ENCODE peak calls at places on chromosomes 4 and X, in five cellular contexts. Q is breast epithelium, R is omental fat pad, X is EH, O is heart left ventricle. M is an unnamed sample.

GRCh38 chrX:151402719-151403390 is 5.8 kb downstream of the VMA21 start:
- DNase-seq in Q (no peak), R (no peak), X (no peak), O (peak), M (no peak)

GRCh38 chrX:41332408-41332987 is 1.5 kb upstream of the DDX3X start:
- DNase-seq in O (peak), X (peak), Q (peak), R (no peak), M (no peak)

GRCh38 chr4:5808081-5808741 is 84.7 kb downstream of the CRMP1 start:
- DNase-seq in O (no peak), Q (no peak), X (peak), R (no peak), M (no peak)

GRCh38 chrX:73577368-73577767 is 14.4 kb downstream of the CHIC1 start:
- DNase-seq in X (peak), R (no peak), O (peak), Q (no peak), M (peak)

GRCh38 chr4:66855956-66856355 is 689.3 kb downstream of the CENPC start:
- DNase-seq in Q (no peak), O (no peak), X (peak), R (no peak), M (no peak)

GRCh38 chr4:6372649-6373525 is 99.5 kb downstream of the PPP2R2C start:
- DNase-seq in R (no peak), Q (no peak), O (peak), X (peak), M (no peak)

GRCh38 chrX:30982467-30982866 is 89.4 kb downstream of the FTHL17 start:
- DNase-seq in R (no peak), O (no peak), X (no peak), Q (no peak), M (no peak)

GRCh38 chrX:148601034-148601433 is 100.6 kb downstream of the AFF2 start:
- DNase-seq in O (no peak), R (no peak), X (no peak), Q (no peak), M (no peak)

GRCh38 chr4:152099061-152099425 is 338.2 kb upstream of the GATB start:
- DNase-seq in O (no peak), Q (no peak), X (no peak), R (no peak), M (no peak)

GRCh38 chr4:112038861-112039260 is 106.4 kb upstream of the FAM241A start:
- DNase-seq in R (no peak), O (no peak), Q (no peak), X (peak), M (no peak)

GRCh38 chr4:97978791-97979488 is 164.3 kb downstream of the STPG2 start:
- DNase-seq in X (no peak), R (no peak), O (no peak), Q (no peak), M (no peak)

GRCh38 chrX:45006002-45006800 is 133.2 kb downstream of the KDM6A start:
- DNase-seq in O (no peak), X (peak), Q (no peak), R (no peak), M (no peak)

GRCh38 chr4:30716671-30717207 is 3.4 kb upstream of the PCDH7 start:
- DNase-seq in O (no peak), Q (no peak), R (no peak), X (peak), M (peak)

GRCh38 chr4:41364871-41365270 is 108.1 kb downstream of the UCHL1 start:
- DNase-seq in O (no peak), R (no peak), Q (no peak), X (peak), M (no peak)

GRCh38 chr4:11605597-11605996 is 176.9 kb upstream of the HS3ST1 start:
- DNase-seq in Q (no peak), R (no peak), X (no peak), O (no peak), M (no peak)

GRCh38 chr4:66991521-66991920 is 553.8 kb downstream of the CENPC start:
- DNase-seq in Q (no peak), X (no peak), R (no peak), O (no peak), M (no peak)

GRCh38 chr4:48196758-48197504 is 62.9 kb upstream of the TXK start:
- DNase-seq in O (no peak), Q (no peak), R (no peak), X (no peak), M (no peak)

GRCh38 chrX:13055486-13055885 is 11.1 kb upstream of the FAM9C start:
- DNase-seq in Q (no peak), O (no peak), R (no peak), X (no peak), M (no peak)

GRCh38 chr4:101669832-101670188 is 120.7 kb upstream of the BANK1 start:
- DNase-seq in Q (no peak), X (no peak), O (no peak), R (no peak), M (no peak)

GRCh38 chr4:179625391-179625790 is 2183.2 kb upstream of the AGA start:
- DNase-seq in X (no peak), Q (no peak), O (no peak), R (no peak), M (no peak)

GRCh38 chr4:113697429-113697828 is 64.1 kb downstream of the CAMK2D start:
- DNase-seq in O (no peak), R (no peak), Q (no peak), X (no peak), M (no peak)

GRCh38 chrX:28756647-28757046 is 169.4 kb downstream of the IL1RAPL1 start:
- DNase-seq in X (no peak), Q (no peak), R (no peak), O (no peak), M (no peak)

GRCh38 chrX:54178100-54178940 is 4.7 kb downstream of the FAM120C start:
- DNase-seq in R (no peak), X (peak), O (no peak), Q (no peak), M (no peak)

GRCh38 chrX:85004255-85004654 is 578 bp downstream of the APOOL start:
- DNase-seq in X (peak), O (no peak), Q (no peak), R (no peak), M (no peak)

GRCh38 chr4:38526412-38526811 is 137.6 kb upstream of the KLF3 start:
- DNase-seq in X (no peak), Q (no peak), O (no peak), R (no peak), M (no peak)

GRCh38 chrX:105375816-105376215 is 155.3 kb upstream of the TEX13A start:
- DNase-seq in Q (no peak), O (no peak), X (peak), R (no peak), M (no peak)

GRCh38 chr4:96736352-96736889 is 896.5 kb downstream of the PDHA2 start:
- DNase-seq in Q (no peak), X (peak), O (no peak), R (no peak), M (no peak)

GRCh38 chr4:7201351-7202305 is 9.3 kb downstream of the SORCS2 start:
- DNase-seq in R (no peak), O (no peak), Q (no peak), X (no peak), M (no peak)

GRCh38 chrX:53882331-53882730 is 161.9 kb downstream of the PHF8 start:
- DNase-seq in X (peak), R (no peak), Q (no peak), O (no peak), M (no peak)

GRCh38 chrX:132651411-132652086 is 162.7 kb upstream of the MBNL3 start:
- DNase-seq in R (no peak), Q (no peak), O (no peak), X (peak), M (no peak)

GRCh38 chrX:67693928-67694327 is 150.1 kb downstream of the AR start:
- DNase-seq in X (peak), Q (no peak), O (no peak), R (no peak), M (no peak)

GRCh38 chr4:110850461-110851447 is 227.9 kb upstream of the PITX2 start:
- DNase-seq in R (no peak), X (no peak), Q (no peak), O (no peak), M (no peak)

GRCh38 chrX:32010157-32010656 is 938.4 kb upstream of the FTHL17 start:
- DNase-seq in R (no peak), Q (no peak), X (no peak), O (no peak), M (no peak)

GRCh38 chrX:144730486-144730885 is 516.8 kb upstream of the SPANXN1 start:
- DNase-seq in O (no peak), X (no peak), R (no peak), Q (no peak), M (no peak)

GRCh38 chr4:15665738-15666365 is 10.7 kb upstream of the FBXL5 start:
- DNase-seq in X (peak), O (no peak), R (no peak), Q (no peak), M (no peak)

GRCh38 chr4:160928482-160928881 is 1235.3 kb downstream of the FSTL5 start:
- DNase-seq in O (no peak), R (no peak), X (no peak), Q (no peak), M (no peak)

GRCh38 chrX:24005028-24005427 is 22.0 kb downstream of the KLHL15 start:
- DNase-seq in X (no peak), O (no peak), R (no peak), Q (no peak), M (no peak)